ENCODE peak calls at places on chromosome 15, in ten cellular contexts. R, B, D, F, J, T, I, S, X and Q are unnamed samples.

GRCh38 chr15:34976743-34977142 is 7.2 kb upstream of the AQR start:
- DNase-seq in R (no peak), B (no peak), D (no peak), F (no peak), J (no peak), T (no peak), I (no peak), S (no peak), X (no peak), Q (no peak)

GRCh38 chr15:28975766-28976179 is 90.0 kb downstream of the APBA2 start:
- DNase-seq in R (no peak), B (peak; percentile 59), D (no peak), F (peak; percentile 84), J (peak; percentile 70), T (peak; percentile 49), I (peak; percentile 70), S (peak; percentile 55), X (peak; percentile 54), Q (no peak)

GRCh38 chr15:60932051-60932915 is 296.8 kb downstream of the RORA start:
- DNase-seq in R (peak; percentile 59), B (peak; percentile 77), D (no peak), F (peak; percentile 52), J (peak; percentile 73), T (no peak), I (no peak), S (peak; percentile 28), X (peak; percentile 96), Q (peak; percentile 88)

GRCh38 chr15:32784571-32784970 is 66.8 kb downstream of the GREM1 start:
- DNase-seq in R (no peak), B (no peak), D (no peak), F (no peak), J (no peak), T (no peak), I (no peak), S (no peak), X (peak; percentile 60), Q (no peak)

GRCh38 chr15:39235084-39235795 is 345.6 kb upstream of the THBS1 start:
- DNase-seq in R (no peak), B (no peak), D (no peak), F (no peak), J (no peak), T (no peak), I (no peak), S (peak; percentile 75), X (peak; percentile 76), Q (no peak)

GRCh38 chr15:81097116-81097892 is 36.8 kb upstream of the CFAP161 start:
- DNase-seq in R (no peak), B (no peak), D (no peak), F (no peak), J (no peak), T (no peak), I (no peak), S (no peak), X (no peak), Q (no peak)

GRCh38 chr15:76991741-76992645 is 2.9 kb upstream of the PSTPIP1 start:
- DNase-seq in R (no peak), B (peak; percentile 73), D (no peak), F (peak; percentile 44), J (no peak), T (no peak), I (peak; percentile 88), S (no peak), X (no peak), Q (no peak)

GRCh38 chr15:64070965-64071851 is 22.4 kb downstream of the CIAO2A start:
- DNase-seq in R (peak; percentile 58), B (no peak), D (no peak), F (no peak), J (peak; percentile 86), T (peak; percentile 81), I (no peak), S (peak; percentile 88), X (peak; percentile 92), Q (peak; percentile 61)

GRCh38 chr15:20659265-20659664 is 117.7 kb upstream of the GOLGA6L6 start:
- DNase-seq in R (no peak), B (peak; percentile 75), D (peak; percentile 47), F (no peak), J (no peak), T (no peak), I (no peak), S (no peak), X (no peak), Q (peak; percentile 44)

GRCh38 chr15:20658024-20658423 is 116.4 kb upstream of the GOLGA6L6 start:
- DNase-seq in R (no peak), B (peak; percentile 67), D (no peak), F (no peak), J (no peak), T (no peak), I (no peak), S (no peak), X (no peak), Q (no peak)

GRCh38 chr15:20652914-20653313 is 111.3 kb upstream of the GOLGA6L6 start:
- DNase-seq in R (no peak), B (no peak), D (no peak), F (no peak), J (no peak), T (no peak), I (no peak), S (no peak), X (no peak), Q (no peak)

DNA sequence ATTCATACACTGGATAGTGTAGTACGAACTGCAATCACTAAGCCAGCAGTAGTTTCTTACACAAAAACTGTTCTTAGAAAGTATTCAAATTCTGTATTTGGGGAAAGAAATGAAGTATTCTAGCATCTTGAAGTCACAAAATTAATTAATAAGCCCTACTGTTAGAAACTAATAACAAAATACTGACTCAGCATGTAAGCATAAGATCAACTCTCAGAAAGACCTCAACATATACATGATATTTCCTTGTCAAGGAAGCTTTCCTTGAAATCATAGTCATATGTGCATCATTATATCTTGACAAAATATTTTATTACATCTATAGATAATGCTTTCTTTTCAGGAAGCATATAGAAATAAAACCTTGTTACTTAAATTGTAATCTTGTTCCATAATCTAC is 115.5 kb upstream of the GOLGA6L6 start:
- DNase-seq in R (no peak), B (no peak), D (no peak), F (no peak), J (no peak), T (no peak), I (no peak), S (no peak), X (no peak), Q (no peak)
- H3K4me3 ChIP-seq in R (no peak overlapping the region), B (no peak overlapping the region), D (no peak overlapping the region), F (no peak overlapping the region), J (no peak overlapping the region), T (no peak overlapping the region), I (no peak overlapping the region), S (no peak overlapping the region), X (no peak overlapping the region), Q (no peak overlapping the region)

GRCh38 chr15:59611277-59612260 is at the start of gene GCNT3:
- DNase-seq in R (no peak), B (no peak), D (no peak), F (no peak), J (peak; percentile 17), T (peak; percentile 29), I (no peak), S (peak; percentile 12), X (peak; percentile 70), Q (no peak)
- H3K4me3 ChIP-seq in R (peak within 1 kb of the TSS; percentile 34), B (no peak within 1 kb of the TSS), D (no peak within 1 kb of the TSS), F (no peak within 1 kb of the TSS), J (no peak within 1 kb of the TSS), T (no peak within 1 kb of the TSS), I (no peak within 1 kb of the TSS), S (no peak within 1 kb of the TSS), X (no peak within 1 kb of the TSS), Q (peak within 1 kb of the TSS; percentile 26)

DNA sequence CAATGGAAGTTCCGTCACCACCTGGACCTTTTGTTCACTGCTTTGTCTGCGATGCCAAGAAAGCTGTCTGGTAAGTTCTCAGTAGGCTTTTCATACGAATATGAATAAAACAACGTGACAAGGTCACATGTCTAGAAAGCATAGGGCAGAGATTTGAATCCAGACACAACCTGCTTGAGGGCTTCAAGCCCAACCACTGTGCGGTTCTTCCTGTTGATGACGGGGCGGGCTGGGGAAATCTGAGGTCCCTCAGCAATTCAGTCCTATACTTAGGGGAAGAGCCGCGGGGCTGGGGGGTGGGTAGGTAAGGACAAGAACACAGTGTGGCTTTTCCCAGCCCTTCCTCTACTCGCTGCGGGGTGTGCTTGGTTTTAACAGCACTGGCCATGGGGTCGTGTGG is 32.4 kb upstream of the SMAD3 start:
- DNase-seq in R (no peak), B (peak; percentile 59), D (no peak), F (no peak), J (no peak), T (no peak), I (no peak), S (no peak), X (no peak), Q (no peak)
- H3K4me3 ChIP-seq in R (peak overlapping the region; percentile 41), B (no peak overlapping the region), D (peak overlapping the region; percentile 35), F (peak overlapping the region; percentile 37), J (no peak overlapping the region), T (no peak overlapping the region), I (peak overlapping the region; percentile 35), S (no peak overlapping the region), X (no peak overlapping the region), Q (peak overlapping the region; percentile 47)

GRCh38 chr15:66255293-66255676 is 1.7 kb upstream of the MEGF11 start:
- DNase-seq in R (no peak), B (no peak), D (no peak), F (no peak), J (no peak), T (no peak), I (no peak), S (no peak), X (no peak), Q (no peak)

GRCh38 chr15:66252411-66253295 is 897 bp downstream of the MEGF11 start:
- DNase-seq in R (peak; percentile 67), B (peak; percentile 90), D (peak; percentile 80), F (peak; percentile 65), J (peak; percentile 50), T (peak; percentile 45), I (peak; percentile 85), S (no peak), X (peak; percentile 76), Q (peak; percentile 85)

GRCh38 chr15:66254364-66255292 is 1.1 kb upstream of the MEGF11 start:
- DNase-seq in R (no peak), B (no peak), D (no peak), F (no peak), J (no peak), T (no peak), I (no peak), S (no peak), X (no peak), Q (no peak)

GRCh38 chr15:66253296-66253642 is 281 bp downstream of the MEGF11 start:
- DNase-seq in R (no peak), B (peak; percentile 73), D (no peak), F (no peak), J (no peak), T (no peak), I (no peak), S (no peak), X (no peak), Q (no peak)

DNA sequence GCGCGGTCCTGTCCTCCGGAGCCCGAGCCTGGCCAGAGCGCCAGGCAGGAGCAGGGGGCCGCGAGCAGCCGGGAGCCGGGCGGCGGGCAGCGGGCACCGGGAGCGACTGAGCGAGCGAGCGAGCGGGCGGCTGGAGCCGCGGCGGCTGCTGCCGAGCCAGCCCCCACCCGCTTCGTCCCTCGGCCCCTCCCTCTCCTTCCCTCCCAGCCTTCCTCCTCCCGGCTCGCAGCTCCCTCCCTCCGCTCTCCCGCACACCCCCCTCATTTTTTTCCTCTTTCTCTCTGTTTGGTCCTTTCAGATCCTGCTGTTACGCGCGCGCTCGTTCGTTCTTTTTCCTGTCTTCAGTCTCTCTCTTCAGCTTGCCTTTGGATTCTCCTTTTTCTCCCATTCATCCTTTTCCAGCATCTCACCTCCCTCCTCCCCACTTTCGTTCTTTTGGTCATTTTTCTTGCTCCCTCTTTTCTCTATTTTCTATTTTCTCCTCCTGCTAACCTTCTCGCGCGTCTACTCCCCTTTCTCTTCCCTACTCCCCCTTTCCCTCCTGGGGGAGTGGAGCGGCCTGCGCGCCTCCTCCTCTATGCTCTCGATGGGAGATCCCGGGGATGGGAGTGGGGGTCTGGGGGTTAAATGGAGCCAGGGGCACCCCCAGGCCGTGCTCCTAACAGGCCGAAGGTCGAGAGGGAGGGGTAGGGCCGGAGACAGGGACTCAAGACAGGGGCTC is at the start of gene MEGF11:
- DNase-seq in R (no peak), B (peak; percentile 78), D (no peak), F (no peak), J (peak; percentile 53), T (no peak), I (no peak), S (peak; percentile 28), X (peak; percentile 44), Q (no peak)
- H3K4me3 ChIP-seq in R (peak within 1 kb of the TSS; percentile 51), B (peak within 1 kb of the TSS; percentile 71), D (peak within 1 kb of the TSS; percentile 51), F (peak within 1 kb of the TSS; percentile 69), J (peak within 1 kb of the TSS; percentile 54), T (peak within 1 kb of the TSS; percentile 43), I (peak within 1 kb of the TSS; percentile 48), S (peak within 1 kb of the TSS; percentile 43), X (peak within 1 kb of the TSS; percentile 71), Q (peak within 1 kb of the TSS; percentile 62)